ENCODE peak calls at places on chromosome 18, in five cellular contexts. One of them, this sample, is unnamed.
A peak's percentile ranks its signal among the peaks of the same experiment; 100 is the strongest.

GRCh38 chr18:45254683-45255082 is 360.6 kb upstream of the SLC14A2 start:
- DNase-seq in body of pancreas: no peak
- DNase-seq in adrenal gland: no peak
- DNase-seq in right lobe of liver: no peak
- DNase-seq in A549: no peak
- DNase-seq in this sample: no peak

GRCh38 chr18:34802938-34803337 is 92.8 kb downstream of the DTNA start:
- DNase-seq in adrenal gland: no peak
- DNase-seq in body of pancreas: no peak
- DNase-seq in right lobe of liver: no peak
- DNase-seq in A549: no peak
- DNase-seq in this sample: no peak

GRCh38 chr18:69895081-69896047 is 52.3 kb downstream of the CD226 start:
- DNase-seq in A549: no peak
- DNase-seq in right lobe of liver: no peak
- DNase-seq in adrenal gland: no peak
- DNase-seq in body of pancreas: no peak
- DNase-seq in this sample: no peak

GRCh38 chr18:60044290-60045006 is 144.7 kb downstream of the PMAIP1 start:
- DNase-seq in body of pancreas: no peak
- DNase-seq in adrenal gland: no peak
- DNase-seq in A549: peak; percentile 29
- DNase-seq in right lobe of liver: no peak
- DNase-seq in this sample: no peak

GRCh38 chr18:44518091-44518490 is 162.6 kb upstream of the SETBP1 start:
- DNase-seq in right lobe of liver: no peak
- DNase-seq in A549: no peak
- DNase-seq in adrenal gland: no peak
- DNase-seq in body of pancreas: no peak
- DNase-seq in this sample: no peak

GRCh38 chr18:7871560-7872456 is 304.7 kb downstream of the PTPRM start:
- DNase-seq in body of pancreas: no peak
- DNase-seq in adrenal gland: no peak
- DNase-seq in right lobe of liver: no peak
- DNase-seq in A549: peak; percentile 89
- DNase-seq in this sample: no peak

GRCh38 chr18:70491734-70492348 is 203.0 kb downstream of the SOCS6 start:
- DNase-seq in body of pancreas: peak; percentile 60
- DNase-seq in A549: peak; percentile 61
- DNase-seq in right lobe of liver: peak; percentile 59
- DNase-seq in adrenal gland: peak; percentile 63
- DNase-seq in this sample: no peak

GRCh38 chr18:69858897-69859296 is 88.8 kb downstream of the CD226 start:
- DNase-seq in right lobe of liver: no peak
- DNase-seq in adrenal gland: no peak
- DNase-seq in body of pancreas: no peak
- DNase-seq in A549: no peak
- DNase-seq in this sample: no peak

GRCh38 chr18:79380816-79381806 is 14.6 kb upstream of the NFATC1 start:
- DNase-seq in adrenal gland: peak; percentile 69
- DNase-seq in body of pancreas: peak; percentile 67
- DNase-seq in A549: peak; percentile 29
- DNase-seq in right lobe of liver: no peak
- DNase-seq in this sample: peak; percentile 75

GRCh38 chr18:9708057-9708881 is at the start of gene RAB31:
- DNase-seq in body of pancreas: peak; percentile 51
- DNase-seq in A549: peak; percentile 44
- DNase-seq in adrenal gland: peak; percentile 87
- DNase-seq in right lobe of liver: peak; percentile 79
- DNase-seq in this sample: peak; percentile 48

GRCh38 chr18:24016643-24017042 is 2.1 kb downstream of the TTC39C start:
- DNase-seq in body of pancreas: no peak
- DNase-seq in right lobe of liver: no peak
- DNase-seq in adrenal gland: no peak
- DNase-seq in A549: peak; percentile 41
- DNase-seq in this sample: no peak

GRCh38 chr18:47772374-47773248 is 157.8 kb downstream of the SMAD2 start:
- DNase-seq in A549: peak; percentile 72
- DNase-seq in right lobe of liver: peak; percentile 60
- DNase-seq in adrenal gland: peak; percentile 70
- DNase-seq in body of pancreas: peak; percentile 63
- DNase-seq in this sample: peak; percentile 34

GRCh38 chr18:22219568-22220355 is 50.4 kb downstream of the GATA6 start:
- DNase-seq in adrenal gland: peak; percentile 21
- DNase-seq in body of pancreas: no peak
- DNase-seq in A549: no peak
- DNase-seq in right lobe of liver: no peak
- DNase-seq in this sample: no peak

GRCh38 chr18:56248613-56249235 is 389.7 kb downstream of the TXNL1 start:
- DNase-seq in A549: no peak
- DNase-seq in right lobe of liver: no peak
- DNase-seq in body of pancreas: no peak
- DNase-seq in adrenal gland: no peak
- DNase-seq in this sample: no peak

GRCh38 chr18:7844017-7844416 is 276.9 kb downstream of the PTPRM start:
- DNase-seq in A549: no peak
- DNase-seq in body of pancreas: no peak
- DNase-seq in right lobe of liver: no peak
- DNase-seq in adrenal gland: no peak
- DNase-seq in this sample: no peak

GRCh38 chr18:50143891-50144290 is 51.1 kb downstream of the MYO5B start:
- DNase-seq in adrenal gland: no peak
- DNase-seq in right lobe of liver: no peak
- DNase-seq in body of pancreas: peak; percentile 25
- DNase-seq in A549: no peak
- DNase-seq in this sample: no peak

GRCh38 chr18:48455555-48456478 is 46.6 kb upstream of the ZBTB7C start:
- DNase-seq in body of pancreas: no peak
- DNase-seq in right lobe of liver: no peak
- DNase-seq in adrenal gland: no peak
- DNase-seq in A549: no peak
- DNase-seq in this sample: peak; percentile 62

GRCh38 chr18:55096261-55097026 is 137.2 kb upstream of the CCDC68 start:
- DNase-seq in right lobe of liver: no peak
- DNase-seq in adrenal gland: peak; percentile 69
- DNase-seq in body of pancreas: no peak
- DNase-seq in A549: peak; percentile 75
- DNase-seq in this sample: no peak

GRCh38 chr18:24053211-24053610 is 38.7 kb downstream of the TTC39C start:
- DNase-seq in A549: no peak
- DNase-seq in right lobe of liver: no peak
- DNase-seq in adrenal gland: no peak
- DNase-seq in body of pancreas: no peak
- DNase-seq in this sample: no peak

GRCh38 chr18:12851709-12852108 is 32.3 kb downstream of the PTPN2 start:
- DNase-seq in A549: no peak
- DNase-seq in right lobe of liver: no peak
- DNase-seq in adrenal gland: no peak
- DNase-seq in body of pancreas: no peak
- DNase-seq in this sample: no peak

GRCh38 chr18:46335551-46336059 is 231.4 kb downstream of the HAUS1 start:
- DNase-seq in adrenal gland: no peak
- DNase-seq in body of pancreas: no peak
- DNase-seq in A549: no peak
- DNase-seq in right lobe of liver: no peak
- DNase-seq in this sample: no peak

GRCh38 chr18:8536922-8537321 is 72.3 kb upstream of the RAB12 start:
- DNase-seq in A549: no peak
- DNase-seq in right lobe of liver: no peak
- DNase-seq in adrenal gland: peak; percentile 51
- DNase-seq in body of pancreas: no peak
- DNase-seq in this sample: no peak

GRCh38 chr18:79625195-79625923 is 54.2 kb upstream of the CTDP1 start:
- DNase-seq in adrenal gland: no peak
- DNase-seq in right lobe of liver: no peak
- DNase-seq in A549: no peak
- DNase-seq in body of pancreas: peak; percentile 5
- DNase-seq in this sample: no peak

GRCh38 chr18:78169487-78169886 is 810.1 kb upstream of the SALL3 start:
- DNase-seq in body of pancreas: no peak
- DNase-seq in A549: no peak
- DNase-seq in right lobe of liver: no peak
- DNase-seq in adrenal gland: no peak
- DNase-seq in this sample: no peak

GRCh38 chr18:13451208-13451530 is 232.6 kb downstream of the LDLRAD4 start:
- DNase-seq in adrenal gland: no peak
- DNase-seq in right lobe of liver: no peak
- DNase-seq in body of pancreas: no peak
- DNase-seq in A549: no peak
- DNase-seq in this sample: no peak

GRCh38 chr18:7778181-7778580 is 211.1 kb downstream of the PTPRM start:
- DNase-seq in body of pancreas: no peak
- DNase-seq in right lobe of liver: no peak
- DNase-seq in A549: no peak
- DNase-seq in adrenal gland: peak; percentile 20
- DNase-seq in this sample: no peak

GRCh38 chr18:3910507-3910906 is 460.5 kb downstream of the TGIF1 start:
- DNase-seq in right lobe of liver: no peak
- DNase-seq in body of pancreas: no peak
- DNase-seq in A549: no peak
- DNase-seq in adrenal gland: no peak
- DNase-seq in this sample: no peak

GRCh38 chr18:57078614-57079013 is 68.3 kb upstream of the BOD1L2 start:
- DNase-seq in right lobe of liver: no peak
- DNase-seq in adrenal gland: no peak
- DNase-seq in A549: no peak
- DNase-seq in body of pancreas: no peak
- DNase-seq in this sample: no peak

GRCh38 chr18:64618390-64618789 is 469.5 kb upstream of the LINC00305 start:
- DNase-seq in A549: no peak
- DNase-seq in adrenal gland: no peak
- DNase-seq in right lobe of liver: no peak
- DNase-seq in body of pancreas: no peak
- DNase-seq in this sample: no peak

GRCh38 chr18:29004921-29005320 is 828.0 kb upstream of the CDH2 start:
- DNase-seq in adrenal gland: no peak
- DNase-seq in A549: no peak
- DNase-seq in body of pancreas: no peak
- DNase-seq in right lobe of liver: no peak
- DNase-seq in this sample: no peak

DNA sequence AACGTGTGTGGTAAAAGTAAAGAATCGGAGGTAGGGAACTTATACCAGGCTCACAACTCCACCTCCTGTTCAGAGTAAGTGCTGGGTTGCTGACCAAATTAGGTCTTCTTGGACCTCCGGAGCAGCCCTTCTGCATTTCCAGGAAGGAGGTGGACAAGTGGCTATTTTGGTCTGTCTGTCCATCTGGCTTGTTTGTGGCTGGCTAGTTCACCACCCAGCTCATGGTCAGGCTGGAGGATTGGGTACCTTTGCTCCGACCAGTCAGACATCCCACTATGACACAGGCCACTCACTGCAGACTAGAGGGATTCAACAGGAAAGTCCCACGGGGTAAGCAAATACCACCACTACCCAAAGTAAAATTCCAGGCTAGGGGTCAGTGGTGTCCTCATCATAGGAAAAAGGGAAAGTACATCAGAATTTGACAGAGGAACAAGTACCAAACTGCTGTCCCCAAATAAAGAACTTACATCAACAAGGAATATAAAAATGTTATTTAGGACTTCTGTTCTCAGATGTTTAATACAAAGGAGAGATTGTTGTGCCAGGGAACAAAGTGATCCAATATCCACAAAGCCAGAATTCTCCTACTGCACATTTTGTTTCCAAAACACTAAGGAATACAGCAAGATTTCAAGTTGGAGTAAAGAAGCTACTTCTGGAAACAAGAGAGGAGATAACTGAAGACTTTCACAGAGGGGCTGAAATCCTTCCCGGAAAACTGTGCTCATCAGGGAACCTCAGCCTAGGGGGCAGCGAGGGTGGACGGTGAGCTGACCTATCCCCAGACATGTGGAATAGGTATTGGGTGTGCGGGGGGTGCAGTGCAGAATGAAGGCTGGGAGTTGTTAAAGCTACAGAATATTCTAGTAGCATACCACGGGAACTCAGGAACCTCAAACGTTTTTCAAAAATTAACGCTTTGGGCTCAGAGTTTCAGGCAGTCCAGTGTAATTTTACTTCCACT is 56.9 kb downstream of the BCL2 start:
- DNase-seq in body of pancreas: no peak
- DNase-seq in right lobe of liver: no peak
- DNase-seq in adrenal gland: no peak
- DNase-seq in A549: no peak
- DNase-seq in this sample: peak; percentile 61
- H3K4me1 ChIP-seq in body of pancreas: no peaks in the 10 kb centered on the region
- H3K4me1 ChIP-seq in right lobe of liver: no peaks in the 10 kb centered on the region
- H3K4me1 ChIP-seq in adrenal gland: no peaks in the 10 kb centered on the region
- H3K4me1 ChIP-seq in A549: no peaks in the 10 kb centered on the region
- H3K4me1 ChIP-seq in this sample: peaks cover 15% of the 10 kb centered on the region

DNA sequence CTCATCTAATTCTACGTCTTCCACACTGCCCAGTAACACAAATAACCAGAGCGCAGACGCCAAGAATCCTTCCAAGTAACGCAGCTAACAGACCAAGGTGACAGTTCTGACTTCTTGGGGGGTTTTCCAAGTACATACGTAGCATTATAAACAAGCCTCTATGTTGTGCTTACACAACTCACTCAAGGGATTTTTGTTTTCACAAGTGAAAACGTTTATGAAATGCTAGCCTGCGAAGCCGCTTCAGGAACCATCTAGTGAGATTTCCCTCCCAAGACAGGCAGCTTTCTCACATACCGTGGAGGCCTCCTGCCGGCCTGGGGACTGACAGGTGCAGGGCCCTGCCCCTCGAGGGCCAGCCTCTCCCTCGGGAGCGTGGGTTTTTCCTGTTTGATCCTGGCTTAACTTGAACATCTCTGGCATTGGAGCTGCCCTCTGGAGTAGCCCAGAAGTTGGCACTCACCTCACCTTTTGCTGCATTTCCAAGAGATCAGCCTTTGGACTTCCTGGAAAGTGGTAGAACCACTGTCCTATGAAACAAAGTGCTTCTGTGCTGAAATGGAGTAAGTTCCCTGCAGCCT is 151.1 kb downstream of the MBP start:
- DNase-seq in adrenal gland: no peak
- DNase-seq in A549: no peak
- DNase-seq in right lobe of liver: no peak
- DNase-seq in body of pancreas: no peak
- DNase-seq in this sample: no peak
- TF ChIP-seq POLR2A in adrenal gland: no peak
- TF ChIP-seq POLR2A in A549: no peak
- TF ChIP-seq POLR2A in right lobe of liver: no peak
- TF ChIP-seq POLR2A in body of pancreas: no peak
- TF ChIP-seq POLR2A in this sample: no peak

DNA sequence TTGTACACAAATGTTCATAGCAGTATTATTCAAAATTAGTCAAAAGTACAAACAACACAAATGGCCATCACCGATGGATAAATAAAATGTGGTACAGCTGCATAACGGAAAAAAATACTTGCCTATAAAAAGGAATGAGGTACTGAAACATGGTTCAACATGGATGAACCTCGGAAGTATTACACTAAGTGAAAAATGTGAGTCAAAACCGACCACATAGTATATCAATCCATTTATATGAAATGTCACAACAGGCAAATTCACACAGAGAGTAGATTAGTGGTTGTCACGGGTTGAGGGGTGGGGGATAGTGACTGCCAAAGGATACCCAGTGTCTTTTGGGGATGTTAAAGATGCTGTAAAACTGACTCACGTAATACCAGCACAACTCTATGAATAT is 3.5 kb downstream of the SS18 start:
- DNase-seq in adrenal gland: no peak
- DNase-seq in right lobe of liver: no peak
- DNase-seq in A549: no peak
- DNase-seq in body of pancreas: no peak
- DNase-seq in this sample: no peak
- H3K4me3 ChIP-seq in adrenal gland: no peak overlapping the region
- H3K4me3 ChIP-seq in right lobe of liver: no peak overlapping the region
- H3K4me3 ChIP-seq in A549: no peak overlapping the region
- H3K4me3 ChIP-seq in body of pancreas: no peak overlapping the region
- H3K4me3 ChIP-seq in this sample: no peak overlapping the region

GRCh38 chr18:63575680-63576079 is 11.5 kb upstream of the SERPINB13 start:
- DNase-seq in body of pancreas: no peak
- DNase-seq in right lobe of liver: no peak
- DNase-seq in adrenal gland: no peak
- DNase-seq in A549: no peak
- DNase-seq in this sample: no peak
- H3K4me1 ChIP-seq in body of pancreas: no peaks in the 10 kb centered on the region
- H3K4me1 ChIP-seq in right lobe of liver: no peaks in the 10 kb centered on the region
- H3K4me1 ChIP-seq in adrenal gland: no peaks in the 10 kb centered on the region
- H3K4me1 ChIP-seq in A549: no peaks in the 10 kb centered on the region
- H3K4me1 ChIP-seq in this sample: no peaks in the 10 kb centered on the region

This sample was measured in breast epithelium.